ENCODE peak calls at places on chromosome 11, in five cellular contexts. C, T, D, S and N are unnamed samples.

GRCh38 chr11:95703059-95703458 is 86.5 kb downstream of the FAM76B start:
- DNase-seq in T (peak; percentile 50), S (no peak), C (no peak), D (no peak), N (no peak)

GRCh38 chr11:69365567-69365966 is 71.6 kb downstream of the MYEOV start:
- DNase-seq in T (no peak), D (no peak), S (no peak), C (no peak), N (peak; percentile 29)

GRCh38 chr11:70205766-70206165 is 2.7 kb downstream of the FADD start:
- DNase-seq in T (peak; percentile 37), D (no peak), C (no peak), S (no peak), N (no peak)

GRCh38 chr11:57874981-57875380 is 113.4 kb downstream of the CTNND1 start:
- DNase-seq in T (no peak), S (no peak), C (no peak), D (no peak), N (no peak)

GRCh38 chr11:102580185-102580951 is 44.8 kb downstream of the MMP20 start:
- DNase-seq in C (no peak), D (no peak), S (no peak), T (no peak), N (no peak)

GRCh38 chr11:11148104-11148509 is 204.9 kb downstream of the CSNK2A3 start:
- DNase-seq in D (peak; percentile 87), T (peak; percentile 41), C (peak; percentile 87), S (no peak), N (peak; percentile 94)

GRCh38 chr11:63931876-63932275 is 6.9 kb upstream of the NAA40 start:
- DNase-seq in C (no peak), S (no peak), T (no peak), D (no peak), N (no peak)

GRCh38 chr11:9971894-9972293 is 308.0 kb downstream of the SWAP70 start:
- DNase-seq in S (no peak), D (no peak), C (no peak), T (no peak), N (no peak)

GRCh38 chr11:12502041-12502440 is 124.7 kb downstream of the PARVA start:
- DNase-seq in D (no peak), T (no peak), S (no peak), C (no peak), N (peak; percentile 3)

GRCh38 chr11:65539401-65540289 is 14.8 kb downstream of the SCYL1 start:
- DNase-seq in D (no peak), S (no peak), C (no peak), T (no peak), N (no peak)

GRCh38 chr11:123188508-123189165 is 6.4 kb downstream of the CLMP start:
- DNase-seq in D (peak; percentile 78), T (no peak), S (no peak), C (no peak), N (no peak)

GRCh38 chr11:61766353-61766841 is 14.0 kb downstream of the MYRF start:
- DNase-seq in T (no peak), D (no peak), C (no peak), S (no peak), N (no peak)

GRCh38 chr11:66855574-66856495 is 1.0 kb upstream of the LRFN4 start:
- DNase-seq in S (peak; percentile 92), D (peak; percentile 89), C (peak; percentile 92), T (peak; percentile 92), N (peak; percentile 96)

GRCh38 chr11:33384251-33384650 is 127.1 kb downstream of the HIPK3 start:
- DNase-seq in S (no peak), T (no peak), D (no peak), C (no peak), N (no peak)

GRCh38 chr11:121476379-121477032 is 23.7 kb upstream of the SORL1-AS1 start:
- DNase-seq in S (no peak), D (no peak), C (no peak), T (no peak), N (no peak)

GRCh38 chr11:12767022-12767421 is 92.8 kb downstream of the TEAD1 start:
- DNase-seq in S (no peak), C (no peak), T (no peak), D (no peak), N (no peak)

GRCh38 chr11:18706330-18707243 is 8.0 kb downstream of the TMEM86A start:
- DNase-seq in S (no peak), D (no peak), C (peak; percentile 73), T (peak; percentile 67), N (no peak)

GRCh38 chr11:18223937-18224387 is 12.6 kb downstream of the SAA4 start:
- DNase-seq in T (no peak), S (no peak), D (no peak), C (no peak), N (no peak)

GRCh38 chr11:3217751-3218482 is 696 bp downstream of the MRGPRG start:
- DNase-seq in T (peak; percentile 14), C (no peak), D (no peak), S (no peak), N (no peak)

GRCh38 chr11:102007567-102008437 is 39.4 kb upstream of the CFAP300 start:
- DNase-seq in D (peak; percentile 36), T (no peak), C (no peak), S (peak; percentile 15), N (no peak)

GRCh38 chr11:113722221-113722620 is 16.1 kb upstream of the TMPRSS5 start:
- DNase-seq in S (no peak), D (no peak), T (no peak), C (no peak), N (no peak)

GRCh38 chr11:134409552-134410429 is 2.3 kb downstream of the B3GAT1 start:
- DNase-seq in D (no peak), S (no peak), C (no peak), T (no peak), N (no peak)

GRCh38 chr11:116829525-116830183 is at the start of gene APOC3:
- DNase-seq in D (no peak), C (no peak), S (no peak), T (no peak), N (no peak)

GRCh38 chr11:132898021-132898420 is 634.3 kb downstream of the OPCML start:
- DNase-seq in S (no peak), D (peak; percentile 44), C (no peak), T (no peak), N (no peak)

GRCh38 chr11:488992-489391 is 18.1 kb downstream of the RNH1 start:
- DNase-seq in D (no peak), C (no peak), S (no peak), T (no peak), N (no peak)

GRCh38 chr11:28860898-28861297 is 752.7 kb downstream of the METTL15 start:
- DNase-seq in D (peak; percentile 39), T (no peak), S (no peak), C (no peak), N (no peak)

GRCh38 chr11:7571640-7572000 is 57.8 kb downstream of the PPFIBP2 start:
- DNase-seq in T (no peak), D (peak; percentile 44), S (no peak), C (peak; percentile 81), N (no peak)

GRCh38 chr11:83219095-83219494 is 25.6 kb downstream of the ANKRD42 start:
- DNase-seq in S (no peak), T (no peak), C (no peak), D (no peak), N (no peak)

GRCh38 chr11:46275964-46276641 is 1.4 kb upstream of the CREB3L1 start:
- DNase-seq in T (no peak), S (no peak), C (no peak), D (no peak), N (no peak)

GRCh38 chr11:35791088-35791958 is 128.7 kb downstream of the TRIM44 start:
- DNase-seq in D (no peak), C (no peak), S (no peak), T (no peak), N (no peak)

GRCh38 chr11:9380773-9381172 is 3.7 kb upstream of the IPO7 start:
- DNase-seq in C (no peak), T (no peak), D (no peak), S (no peak), N (no peak)